ENCODE peak calls at places on chromosomes 1 and 21, in four cellular contexts. F is neural progenitor cell, N is keratinocyte, I is fibroblast of lung. G is an unnamed sample.

GRCh38 chr1:28243685-28244439 is 7.9 kb downstream of the ATP5IF1 start:
- DNase-seq in F (no peak), I (no peak), N (no peak), G (no peak)

GRCh38 chr21:18244721-18245486 is at the start of gene CHODL:
- DNase-seq in N (no peak), I (peak), F (peak), G (no peak)

GRCh38 chr1:109806733-109807397 is 43.1 kb upstream of the EPS8L3 start:
- DNase-seq in N (no peak), F (no peak), I (no peak), G (no peak)

GRCh38 chr1:29506678-29507225 is 270.4 kb downstream of the PTPRU start:
- DNase-seq in N (no peak), F (no peak), I (no peak), G (no peak)

GRCh38 chr1:229093258-229093540 is 177.7 kb upstream of the RAB4A start:
- DNase-seq in N (no peak), I (no peak), F (no peak), G (no peak)

GRCh38 chr1:150409504-150410362 is 45.8 kb downstream of the RPRD2 start:
- DNase-seq in F (no peak), I (no peak), N (no peak), G (no peak)

GRCh38 chr1:25544819-25545218 is 1.4 kb downstream of the LDLRAP1 start:
- DNase-seq in F (no peak), I (no peak), N (no peak), G (no peak)

GRCh38 chr1:226569879-226570547 is 21.4 kb downstream of the STUM start:
- DNase-seq in F (peak), N (no peak), I (no peak), G (peak)

GRCh38 chr1:47752560-47752959 is 244.6 kb downstream of the TRABD2B start:
- DNase-seq in N (no peak), F (no peak), I (no peak), G (no peak)

DNA sequence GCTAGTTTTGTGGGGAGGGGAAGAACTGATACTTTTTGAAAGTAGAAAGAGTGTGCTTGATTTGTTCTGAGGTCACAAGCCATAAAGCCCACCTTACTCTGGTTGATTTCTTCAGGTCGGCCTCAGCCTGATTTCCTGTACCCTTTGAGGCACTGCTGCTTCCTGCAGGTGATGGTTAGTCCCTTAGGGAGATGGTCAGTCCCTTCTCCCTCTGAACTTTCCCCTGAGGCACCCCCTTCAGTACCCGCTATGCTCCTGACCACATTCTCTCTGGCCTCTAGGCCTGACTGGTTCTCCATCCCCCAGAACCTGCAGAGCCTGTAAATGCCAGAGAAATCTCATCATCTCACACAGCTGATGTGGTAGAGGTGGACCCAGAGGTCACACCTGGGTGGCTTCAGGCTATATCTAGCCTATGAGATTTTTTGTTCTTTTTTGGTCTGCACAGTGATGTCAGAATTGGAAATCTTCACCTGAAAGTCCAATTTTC is 15.0 kb upstream of the ID3 start:
- DNase-seq in F (no peak), N (no peak), I (no peak), G (peak)
- H3K4me2 ChIP-seq in F (no peak), N (no peak), I (no peak), G (peak)

DNA sequence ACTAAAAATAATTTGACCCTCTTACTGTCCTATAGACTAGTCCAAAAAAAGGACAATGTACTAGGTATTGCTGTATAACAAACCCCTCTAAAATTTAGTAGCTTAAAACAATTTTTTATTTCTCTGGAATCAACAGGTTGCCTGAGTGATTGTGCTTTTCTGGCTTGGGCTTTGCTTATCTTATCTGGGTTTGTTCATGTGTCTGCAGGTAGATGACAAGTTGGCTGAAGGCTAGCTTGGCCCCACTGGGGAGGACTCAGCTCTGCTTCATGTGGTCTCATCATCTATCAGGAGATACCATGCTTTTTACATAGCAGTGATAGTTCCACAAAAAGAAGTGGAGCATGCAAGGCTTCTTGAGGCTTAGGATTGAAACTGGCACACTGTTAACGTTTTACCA is 114.2 kb downstream of the MAN1A2 start:
- DNase-seq in I (no peak), F (no peak), N (no peak), G (no peak)
- H3K27ac ChIP-seq in I (no peak), F (no peak), N (no peak), G (no peak)

GRCh38 chr21:38768385-38769071 is 37.2 kb upstream of the ETS2 start:
- DNase-seq in F (no peak), I (peak), N (no peak), G (no peak)
- H3K4me2 ChIP-seq in F (no peak), I (peak), N (no peak), G (no peak)

DNA sequence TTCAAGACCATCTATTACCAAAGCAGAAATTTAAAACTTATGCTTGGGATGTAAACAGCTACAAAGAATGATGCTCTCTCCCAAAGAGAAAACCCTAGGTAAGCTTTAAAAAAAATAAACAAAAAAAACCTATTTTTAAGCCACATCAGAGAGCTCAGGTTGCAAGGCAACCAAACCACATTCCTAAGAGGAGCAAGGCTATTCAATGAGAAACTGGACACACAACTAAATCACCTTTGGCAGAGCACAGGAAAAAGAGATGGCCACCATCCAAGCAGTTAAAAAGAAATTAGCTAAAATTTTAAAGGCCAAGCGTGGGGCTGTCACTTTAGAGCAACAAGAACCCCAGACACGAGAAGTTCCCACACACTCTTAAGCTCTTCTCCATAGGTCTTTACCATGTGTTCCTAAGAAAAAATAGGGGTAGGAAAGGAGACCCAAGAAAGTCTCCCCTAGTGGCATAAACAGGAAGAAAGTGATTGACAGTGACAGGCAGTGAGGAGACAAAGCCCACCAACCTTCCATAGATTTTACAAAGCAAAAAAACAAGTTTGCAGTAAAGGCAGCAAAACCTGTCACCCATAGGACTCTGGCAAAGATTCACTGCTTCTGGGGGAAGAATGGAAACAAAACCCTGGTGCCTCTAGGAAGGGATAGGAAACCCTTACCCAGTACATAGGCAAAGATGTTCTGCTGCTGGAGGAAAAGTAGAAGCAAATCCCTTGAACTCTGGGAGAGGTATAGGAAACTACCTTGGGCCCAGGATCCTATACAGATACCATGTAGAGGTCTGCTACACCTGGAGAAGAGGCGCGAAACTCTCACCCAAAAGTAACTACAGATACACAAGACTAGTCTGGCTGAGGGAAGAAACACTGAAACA is 68.5 kb downstream of the FOXJ3 start:
- DNase-seq in N (no peak), I (peak), F (peak), G (no peak)
- H3K27ac ChIP-seq in N (no peak), I (no peak), F (no peak), G (no peak)

DNA sequence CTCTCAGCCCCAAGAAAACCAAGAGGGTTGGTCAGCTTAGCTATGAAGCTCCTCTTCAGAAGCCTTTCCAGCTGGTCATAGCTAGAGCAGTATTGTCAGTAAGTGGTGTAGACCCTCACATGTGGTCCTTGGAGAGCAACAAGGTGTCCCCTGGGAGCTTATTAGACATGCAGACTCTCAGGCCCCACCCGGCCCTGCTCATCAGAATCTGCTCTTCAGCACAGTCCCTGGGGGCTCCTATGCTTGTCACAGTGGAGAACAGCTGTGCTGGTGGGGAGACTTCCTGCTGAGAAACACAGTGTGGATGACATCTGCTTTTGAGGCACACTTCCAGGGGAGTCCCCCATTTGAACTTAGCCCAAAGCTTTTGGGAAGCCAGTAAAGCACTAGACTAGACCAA is 21.9 kb upstream of the NEK2 start:
- DNase-seq in N (no peak), I (no peak), F (no peak), G (peak)
- H3K4me2 ChIP-seq in N (no peak), I (no peak), F (no peak), G (no peak)

G was measured in Karpas-422.